ENCODE peak calls at places on chromosomes 1 and 21, in six cellular contexts. X, T, B, Q, E and O are unnamed samples.

GRCh38 chr1:39408641-39409054 is 82.8 kb upstream of the BMP8A start:
- DNase-seq in T (peak), X (peak), B (peak), Q (peak), E (peak), O (no peak)

GRCh38 chr1:30084909-30085571 is 638.3 kb downstream of the MATN1 start:
- DNase-seq in Q (no peak), B (no peak), E (no peak), T (no peak), X (no peak), O (no peak)

GRCh38 chr21:42444745-42445059 is 41.0 kb downstream of the UBASH3A start:
- DNase-seq in Q (no peak), X (no peak), T (no peak), E (no peak), B (no peak), O (no peak)

GRCh38 chr1:91805343-91805801 is 80.6 kb downstream of the TGFBR3 start:
- DNase-seq in X (no peak), T (no peak), Q (no peak), B (no peak), E (no peak), O (no peak)

GRCh38 chr21:42777757-42778344 is 101.5 kb downstream of the WDR4 start:
- DNase-seq in E (no peak), X (no peak), T (no peak), Q (peak), B (no peak), O (no peak)

GRCh38 chr1:92768286-92768685 is 16.6 kb downstream of the EVI5 start:
- DNase-seq in B (no peak), E (no peak), Q (no peak), X (no peak), T (no peak), O (no peak)

GRCh38 chr1:108502624-108503023 is 52.5 kb downstream of the NBPF6 start:
- DNase-seq in Q (no peak), B (peak), X (peak), T (peak), E (peak), O (no peak)

GRCh38 chr1:150237746-150238145 is 1.8 kb upstream of the ANP32E start:
- DNase-seq in X (no peak), B (no peak), T (no peak), E (no peak), Q (no peak), O (no peak)

GRCh38 chr1:230827081-230827681 is 41.1 kb downstream of the C1orf198 start:
- DNase-seq in T (peak), E (peak), B (peak), X (peak), Q (peak), O (no peak)

GRCh38 chr1:204157942-204158341 is 6.1 kb upstream of the ETNK2 start:
- DNase-seq in B (no peak), Q (no peak), T (no peak), E (no peak), X (no peak), O (no peak)

GRCh38 chr1:181251001-181251712 is 162.7 kb downstream of the IER5 start:
- DNase-seq in X (peak), T (peak), B (peak), E (peak), Q (no peak), O (peak)

GRCh38 chr1:228323401-228323800 is 83.2 kb downstream of the TRIM11 start:
- DNase-seq in T (no peak), Q (no peak), E (no peak), B (no peak), X (no peak), O (no peak)

GRCh38 chr1:19040010-19040680 is 83.7 kb upstream of the IFFO2 start:
- DNase-seq in Q (peak), T (no peak), E (no peak), X (no peak), B (no peak), O (no peak)

GRCh38 chr1:66533804-66534745 is at the start of gene SGIP1:
- DNase-seq in T (no peak), B (no peak), Q (peak), X (peak), E (peak), O (no peak)

GRCh38 chr1:53519412-53519811 is 60.2 kb downstream of the DMRTB1 start:
- DNase-seq in Q (no peak), T (no peak), B (no peak), X (peak), E (no peak), O (no peak)

GRCh38 chr1:14140800-14141526 is 441.0 kb downstream of the PRDM2 start:
- DNase-seq in E (peak), X (peak), B (peak), T (no peak), Q (peak), O (no peak)

GRCh38 chr1:151547119-151547899 is 7.2 kb downstream of the TUFT1 start:
- DNase-seq in X (peak), E (peak), B (peak), Q (peak), T (peak), O (peak)

GRCh38 chr1:206507395-206508129 is at the start of gene RASSF5:
- DNase-seq in B (peak), E (peak), Q (peak), T (peak), X (peak), O (no peak)

GRCh38 chr1:209674957-209675566 is at the start of gene G0S2:
- DNase-seq in E (peak), T (no peak), X (peak), B (peak), Q (peak), O (no peak)

GRCh38 chr21:45741691-45742090 is 98.2 kb downstream of the PCBP3 start:
- DNase-seq in X (no peak), T (no peak), E (no peak), B (no peak), Q (no peak), O (no peak)

GRCh38 chr1:231058416-231059109 is 18.5 kb upstream of the FAM89A start:
- DNase-seq in T (no peak), X (no peak), E (no peak), Q (peak), B (peak), O (no peak)

GRCh38 chr1:57986432-57986831 is 560.1 kb downstream of the OMA1 start:
- DNase-seq in Q (no peak), T (no peak), X (no peak), B (no peak), E (no peak), O (no peak)

GRCh38 chr1:113058861-113059441 is 14.0 kb upstream of the LRIG2 start:
- DNase-seq in E (no peak), X (no peak), B (no peak), Q (no peak), T (no peak), O (no peak)

GRCh38 chr1:214067853-214068703 is 80.3 kb downstream of the PROX1 start:
- DNase-seq in X (no peak), Q (no peak), B (no peak), T (no peak), E (no peak), O (no peak)

GRCh38 chr1:92411511-92411910 is 75.2 kb downstream of the GFI1 start:
- DNase-seq in X (peak), B (peak), E (peak), T (peak), Q (no peak), O (no peak)

GRCh38 chr21:43353282-43354010 is 73.5 kb downstream of the SIK1 start:
- DNase-seq in E (no peak), B (no peak), T (no peak), Q (no peak), X (no peak), O (no peak)

GRCh38 chr1:190250368-190250767 is 227.3 kb downstream of the BRINP3 start:
- DNase-seq in B (no peak), Q (no peak), X (no peak), E (no peak), T (no peak), O (no peak)

GRCh38 chr1:235878082-235878781 is 11.5 kb upstream of the LYST start:
- DNase-seq in B (no peak), Q (no peak), T (peak), E (no peak), X (no peak), O (no peak)

GRCh38 chr1:10787274-10787673 is 9.2 kb downstream of the CASZ1 start:
- DNase-seq in Q (peak), T (no peak), E (no peak), B (no peak), X (no peak), O (no peak)

GRCh38 chr1:223259462-223259861 is 104.5 kb downstream of the SUSD4 start:
- DNase-seq in B (no peak), Q (no peak), E (no peak), X (no peak), T (no peak), O (no peak)

GRCh38 chr21:32717851-32718316 is 9.9 kb downstream of the SYNJ1 start:
- DNase-seq in X (peak), E (no peak), Q (no peak), T (peak), B (no peak), O (no peak)

GRCh38 chr1:181166377-181167196 is 78.1 kb downstream of the IER5 start:
- DNase-seq in T (peak), B (peak), E (peak), X (peak), Q (no peak), O (no peak)

GRCh38 chr1:143691971-143692529 is 279.7 kb downstream of the FAM72C start:
- DNase-seq in T (no peak), E (no peak), Q (no peak), B (no peak), X (no peak), O (no peak)

GRCh38 chr1:213067366-213067765 is 16.3 kb downstream of the RPS6KC1 start:
- DNase-seq in T (no peak), X (no peak), E (peak), Q (no peak), B (no peak), O (no peak)

GRCh38 chr1:66271904-66272254 is 262.1 kb upstream of the SGIP1 start:
- DNase-seq in T (peak), X (peak), E (peak), Q (peak), B (peak), O (peak)

GRCh38 chr1:10101929-10102328 is 69.2 kb downstream of the UBE4B start:
- DNase-seq in B (no peak), T (no peak), E (peak), X (no peak), Q (no peak), O (no peak)

GRCh38 chr1:234601217-234602017 is 8.6 kb downstream of the IRF2BP2 start:
- DNase-seq in X (peak), T (peak), B (peak), Q (no peak), E (peak), O (no peak)

GRCh38 chr21:35046880-35047229 is 2.2 kb downstream of the RUNX1 start:
- DNase-seq in B (no peak), E (peak), T (no peak), Q (no peak), X (peak), O (no peak)

DNA sequence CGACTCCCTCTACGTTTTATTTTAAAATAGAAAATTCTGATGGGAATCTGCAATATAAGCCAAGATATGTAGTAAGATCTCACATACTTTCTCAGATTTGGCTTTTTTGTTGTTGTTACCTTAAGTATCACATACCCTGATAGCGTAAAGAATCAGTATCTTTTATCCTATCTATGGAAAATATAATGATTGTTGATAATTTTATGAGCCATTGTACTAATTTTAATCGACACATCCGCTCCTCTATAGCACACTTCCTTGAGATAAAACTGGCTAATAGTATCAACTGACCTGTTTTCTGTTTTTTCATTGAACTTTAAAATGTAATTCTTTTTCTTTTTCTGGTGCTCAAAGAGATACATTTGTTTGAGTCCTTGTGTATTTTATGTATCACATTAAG is 118.7 kb downstream of the NFIA start:
- DNase-seq in T (no peak), E (no peak), X (no peak), B (no peak), Q (no peak), O (no peak)
- H3K9ac ChIP-seq in T (no peak), E (no peak), X (no peak), B (no peak), Q (no peak), O (no peak)

DNA sequence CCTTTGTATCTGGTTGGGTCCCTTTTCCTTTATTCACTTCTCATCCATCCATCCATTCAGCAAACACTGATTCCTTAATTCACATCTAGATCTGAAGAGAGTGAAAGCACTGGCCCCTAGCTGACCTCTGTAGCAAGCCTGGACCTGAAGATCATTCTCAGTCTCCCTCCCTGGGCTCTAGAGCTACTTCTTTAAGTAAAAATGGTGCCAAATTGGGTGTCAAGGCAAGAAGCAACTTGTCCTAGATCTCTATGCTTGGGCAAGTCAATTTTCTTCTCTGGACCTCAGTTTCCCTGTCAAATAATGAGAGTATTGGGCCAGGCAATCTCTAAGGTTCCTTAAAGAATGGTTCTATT is 36.1 kb downstream of the PLXNA2 start:
- DNase-seq in T (peak), X (no peak), E (peak), B (no peak), Q (no peak), O (peak)
- H3K9ac ChIP-seq in T (no peak), X (no peak), E (peak), B (no peak), Q (no peak), O (no peak)

GRCh38 chr1:2314803-2315710 is 76.3 kb downstream of the MORN1 start:
- DNase-seq in B (peak), Q (peak), E (peak), T (no peak), X (peak), O (no peak)

GRCh38 chr1:2315711-2316450 is 75.5 kb downstream of the MORN1 start:
- DNase-seq in Q (no peak), B (no peak), E (no peak), T (no peak), X (no peak), O (no peak)

GRCh38 chr1:2312589-2313301 is 78.6 kb downstream of the MORN1 start:
- DNase-seq in Q (no peak), B (no peak), T (no peak), X (no peak), E (peak), O (no peak)

GRCh38 chr1:2313651-2314296 is 77.6 kb downstream of the MORN1 start:
- DNase-seq in X (no peak), E (no peak), Q (no peak), B (no peak), T (no peak), O (no peak)

GRCh38 chr1:2314297-2314802 is 77.0 kb downstream of the MORN1 start:
- DNase-seq in X (peak), B (peak), E (peak), Q (peak), T (no peak), O (peak)
- H3K9ac ChIP-seq in X (peak), B (peak), E (peak), Q (peak), T (no peak), O (peak)

GRCh38 chr1:41379741-41380130 is 18.5 kb downstream of the FOXO6 start:
- DNase-seq in T (no peak), Q (no peak), E (no peak), X (no peak), B (no peak), O (no peak)
- H3K9ac ChIP-seq in T (no peak), Q (no peak), E (no peak), X (no peak), B (no peak), O (no peak)

GRCh38 chr1:56819393-56819899 is at the start of gene FYB2:
- DNase-seq in Q (peak), T (no peak), B (no peak), E (no peak), X (no peak), O (no peak)
- H3K9ac ChIP-seq in Q (peak), T (no peak), B (no peak), E (no peak), X (no peak), O (no peak)

GRCh38 chr1:154955039-154955717 is 721 bp downstream of the PBXIP1 start:
- DNase-seq in X (peak), B (no peak), T (peak), Q (peak), E (peak), O (no peak)

GRCh38 chr1:154955718-154956513 is at the start of gene PBXIP1:
- DNase-seq in X (peak), E (peak), T (peak), Q (peak), B (peak), O (no peak)

GRCh38 chr1:154953611-154954038 is 2.3 kb downstream of the PBXIP1 start:
- DNase-seq in Q (no peak), T (no peak), X (no peak), E (no peak), B (no peak), O (no peak)

GRCh38 chr1:154952664-154953063 is 3.2 kb downstream of the PBXIP1 start:
- DNase-seq in X (no peak), T (no peak), Q (peak), B (no peak), E (no peak), O (no peak)

DNA sequence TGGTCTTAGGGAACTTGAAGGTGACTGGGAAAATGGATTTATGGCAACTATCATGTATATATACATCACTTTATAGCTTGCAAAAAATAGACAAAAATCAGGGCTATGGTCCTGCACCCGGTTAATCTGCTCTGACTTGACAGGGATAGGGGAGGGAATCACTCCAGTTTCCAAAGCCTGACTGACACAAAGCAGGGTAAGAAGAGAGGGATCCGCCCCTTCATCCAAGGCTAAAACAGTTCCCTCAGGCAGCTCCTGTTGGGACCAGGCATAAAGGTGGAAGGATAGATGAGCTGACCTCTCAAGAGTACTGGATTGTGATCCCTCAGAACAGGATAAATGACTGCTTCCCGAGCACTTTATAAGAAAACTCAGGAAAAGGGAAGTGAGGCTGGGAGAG is 1.4 kb downstream of the PBXIP1 start:
- DNase-seq in B (no peak), E (no peak), T (no peak), Q (no peak), X (no peak), O (no peak)
- H3K9ac ChIP-seq in B (no peak), E (peak), T (no peak), Q (no peak), X (no peak), O (no peak)

DNA sequence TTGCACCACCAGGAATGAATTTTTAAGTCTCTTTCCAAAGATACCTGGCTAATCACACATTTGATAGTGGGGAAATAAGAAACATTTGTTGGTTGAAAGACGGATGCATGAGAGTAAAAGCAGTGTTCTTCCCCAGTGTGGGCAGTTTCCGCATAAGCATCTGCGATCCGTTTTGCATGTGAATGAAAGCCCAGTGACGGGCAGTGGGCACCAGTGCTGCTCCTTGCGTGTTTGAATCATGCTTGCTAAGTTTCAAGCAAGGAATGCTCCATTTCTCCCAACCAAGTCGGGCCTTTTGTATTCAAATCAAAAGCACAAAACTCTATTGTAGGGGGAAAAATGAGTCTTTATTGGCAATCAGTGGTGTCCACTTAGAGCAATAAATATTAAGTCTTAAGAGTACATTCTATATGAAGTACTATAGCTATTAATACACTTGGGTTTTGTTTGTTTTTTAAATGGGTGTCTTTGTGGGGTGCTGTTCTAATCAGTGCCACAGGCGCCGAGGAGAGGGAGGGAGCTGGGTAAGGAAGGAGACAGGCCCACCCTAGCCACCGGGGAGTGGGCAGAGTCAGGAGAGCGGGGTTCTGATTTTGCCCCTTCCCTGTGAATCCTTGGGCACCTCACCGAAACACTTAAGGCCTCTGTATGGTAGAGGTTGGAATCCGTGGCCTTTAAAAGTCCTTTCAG is 750 bp upstream of the PTGFRN start:
- DNase-seq in Q (no peak), B (no peak), E (no peak), T (no peak), X (no peak), O (no peak)
- H3K9ac ChIP-seq in Q (no peak), B (peak), E (peak), T (peak), X (no peak), O (peak)